ENCODE peak calls at places on chromosomes 12 and 14, in five cellular contexts. One of them, this sample, is unnamed.

GRCh38 chr14:23008836-23009235 is 1.1 kb downstream of the C14orf93 start:
- DNase-seq in uterus: no peak
- DNase-seq in breast epithelium: no peak
- DNase-seq in adrenal gland: no peak
- DNase-seq in neural progenitor cell: no peak
- DNase-seq in this sample: no peak

GRCh38 chr12:8045952-8046944 is 13.7 kb downstream of the FOXJ2 start:
- DNase-seq in uterus: peak
- DNase-seq in breast epithelium: peak
- DNase-seq in adrenal gland: peak
- DNase-seq in neural progenitor cell: peak
- DNase-seq in this sample: peak

GRCh38 chr12:78888583-78888982 is 24.0 kb downstream of the SYT1 start:
- DNase-seq in uterus: no peak
- DNase-seq in breast epithelium: no peak
- DNase-seq in adrenal gland: no peak
- DNase-seq in neural progenitor cell: no peak
- DNase-seq in this sample: no peak

GRCh38 chr14:29282169-29282568 is 515.6 kb downstream of the FOXG1 start:
- DNase-seq in uterus: no peak
- DNase-seq in breast epithelium: no peak
- DNase-seq in adrenal gland: no peak
- DNase-seq in neural progenitor cell: no peak
- DNase-seq in this sample: peak

GRCh38 chr12:131015581-131016337 is 62.1 kb downstream of the ADGRD1 start:
- DNase-seq in uterus: no peak
- DNase-seq in breast epithelium: no peak
- DNase-seq in adrenal gland: no peak
- DNase-seq in neural progenitor cell: no peak
- DNase-seq in this sample: no peak

GRCh38 chr12:96434107-96434506 is 33.9 kb upstream of the CDK17 start:
- DNase-seq in uterus: no peak
- DNase-seq in breast epithelium: no peak
- DNase-seq in adrenal gland: no peak
- DNase-seq in neural progenitor cell: no peak
- DNase-seq in this sample: peak

GRCh38 chr12:71011261-71011660 is 90.7 kb upstream of the PTPRR start:
- DNase-seq in uterus: no peak
- DNase-seq in breast epithelium: no peak
- DNase-seq in adrenal gland: no peak
- DNase-seq in neural progenitor cell: no peak
- DNase-seq in this sample: peak

GRCh38 chr12:5927732-5928516 is 17.1 kb downstream of the ANO2 start:
- DNase-seq in uterus: no peak
- DNase-seq in breast epithelium: no peak
- DNase-seq in adrenal gland: no peak
- DNase-seq in neural progenitor cell: no peak
- DNase-seq in this sample: no peak

GRCh38 chr12:77845831-77846230 is 15.1 kb downstream of the NAV3 start:
- DNase-seq in uterus: no peak
- DNase-seq in breast epithelium: no peak
- DNase-seq in adrenal gland: no peak
- DNase-seq in neural progenitor cell: no peak
- DNase-seq in this sample: peak

GRCh38 chr12:92208613-92209121 is 63.0 kb upstream of the BTG1 start:
- DNase-seq in uterus: no peak
- DNase-seq in breast epithelium: no peak
- DNase-seq in adrenal gland: no peak
- DNase-seq in neural progenitor cell: peak
- DNase-seq in this sample: peak

GRCh38 chr12:113403435-113404415 is at the start of gene SDS:
- DNase-seq in uterus: no peak
- DNase-seq in breast epithelium: no peak
- DNase-seq in adrenal gland: peak
- DNase-seq in neural progenitor cell: no peak
- DNase-seq in this sample: peak

GRCh38 chr12:52280796-52281560 is 6.5 kb downstream of the KRT86 start:
- DNase-seq in uterus: peak
- DNase-seq in breast epithelium: peak
- DNase-seq in adrenal gland: peak
- DNase-seq in neural progenitor cell: no peak
- DNase-seq in this sample: peak

GRCh38 chr12:49200882-49201594 is 12.2 kb upstream of the TUBA1A start:
- DNase-seq in uterus: peak
- DNase-seq in breast epithelium: no peak
- DNase-seq in adrenal gland: no peak
- DNase-seq in neural progenitor cell: no peak
- DNase-seq in this sample: peak

GRCh38 chr14:104767634-104767918 is 14.6 kb downstream of the SIVA1 start:
- DNase-seq in uterus: no peak
- DNase-seq in breast epithelium: no peak
- DNase-seq in adrenal gland: no peak
- DNase-seq in neural progenitor cell: no peak
- DNase-seq in this sample: no peak

GRCh38 chr12:96401061-96401871 is 1.0 kb upstream of the CDK17 start:
- DNase-seq in uterus: no peak
- DNase-seq in breast epithelium: no peak
- DNase-seq in adrenal gland: peak
- DNase-seq in neural progenitor cell: peak
- DNase-seq in this sample: peak

GRCh38 chr12:93657076-93657475 is 20.1 kb upstream of the CRADD start:
- DNase-seq in uterus: no peak
- DNase-seq in breast epithelium: no peak
- DNase-seq in adrenal gland: no peak
- DNase-seq in neural progenitor cell: no peak
- DNase-seq in this sample: peak

GRCh38 chr12:109112720-109113465 is 3.5 kb upstream of the ACACB start:
- DNase-seq in uterus: no peak
- DNase-seq in breast epithelium: no peak
- DNase-seq in adrenal gland: no peak
- DNase-seq in neural progenitor cell: no peak
- DNase-seq in this sample: no peak

GRCh38 chr12:91482231-91482630 is 299.6 kb upstream of the DCN start:
- DNase-seq in uterus: no peak
- DNase-seq in breast epithelium: no peak
- DNase-seq in adrenal gland: no peak
- DNase-seq in neural progenitor cell: no peak
- DNase-seq in this sample: no peak

GRCh38 chr14:51357250-51357649 is 117.2 kb downstream of the TMX1 start:
- DNase-seq in uterus: no peak
- DNase-seq in breast epithelium: no peak
- DNase-seq in adrenal gland: no peak
- DNase-seq in neural progenitor cell: no peak
- DNase-seq in this sample: peak

GRCh38 chr12:124919646-124920352 is 5.3 kb upstream of the UBC start:
- DNase-seq in uterus: no peak
- DNase-seq in breast epithelium: no peak
- DNase-seq in adrenal gland: peak
- DNase-seq in neural progenitor cell: peak
- DNase-seq in this sample: peak

GRCh38 chr14:103535891-103536565 is 7.0 kb downstream of the TRMT61A start:
- DNase-seq in uterus: no peak
- DNase-seq in breast epithelium: no peak
- DNase-seq in adrenal gland: no peak
- DNase-seq in neural progenitor cell: no peak
- DNase-seq in this sample: no peak

GRCh38 chr12:23742574-23742973 is 206.9 kb downstream of the SOX5 start:
- DNase-seq in uterus: no peak
- DNase-seq in breast epithelium: no peak
- DNase-seq in adrenal gland: no peak
- DNase-seq in neural progenitor cell: no peak
- DNase-seq in this sample: no peak

GRCh38 chr14:91796622-91797347 is 64.9 kb upstream of the CATSPERB start:
- DNase-seq in uterus: no peak
- DNase-seq in breast epithelium: no peak
- DNase-seq in adrenal gland: no peak
- DNase-seq in neural progenitor cell: no peak
- DNase-seq in this sample: peak

GRCh38 chr14:51554339-51554920 is 97.3 kb upstream of the FRMD6 start:
- DNase-seq in uterus: no peak
- DNase-seq in breast epithelium: no peak
- DNase-seq in adrenal gland: no peak
- DNase-seq in neural progenitor cell: no peak
- DNase-seq in this sample: peak

GRCh38 chr14:20630340-20631022 is 11.0 kb downstream of the OR6S1 start:
- DNase-seq in uterus: peak
- DNase-seq in breast epithelium: no peak
- DNase-seq in adrenal gland: no peak
- DNase-seq in neural progenitor cell: peak
- DNase-seq in this sample: peak

GRCh38 chr12:97267803-97268202 is 194.8 kb upstream of the RMST start:
- DNase-seq in uterus: no peak
- DNase-seq in breast epithelium: no peak
- DNase-seq in adrenal gland: no peak
- DNase-seq in neural progenitor cell: no peak
- DNase-seq in this sample: no peak

GRCh38 chr14:74922752-74923401 is at the start of gene RPS6KL1:
- DNase-seq in uterus: peak
- DNase-seq in breast epithelium: peak
- DNase-seq in adrenal gland: peak
- DNase-seq in neural progenitor cell: peak
- DNase-seq in this sample: peak

GRCh38 chr12:67352682-67353081 is 83.5 kb downstream of the CAND1 start:
- DNase-seq in uterus: no peak
- DNase-seq in breast epithelium: no peak
- DNase-seq in adrenal gland: no peak
- DNase-seq in neural progenitor cell: no peak
- DNase-seq in this sample: no peak

GRCh38 chr12:119666226-119666808 is 1.6 kb upstream of the PRKAB1 start:
- DNase-seq in uterus: no peak
- DNase-seq in breast epithelium: no peak
- DNase-seq in adrenal gland: no peak
- DNase-seq in neural progenitor cell: no peak
- DNase-seq in this sample: no peak

GRCh38 chr12:857611-858010 is 91.9 kb downstream of the RAD52 start:
- DNase-seq in uterus: peak
- DNase-seq in breast epithelium: no peak
- DNase-seq in adrenal gland: no peak
- DNase-seq in neural progenitor cell: no peak
- DNase-seq in this sample: peak

GRCh38 chr14:101035466-101036225 is 132.1 kb upstream of the RTL1 start:
- DNase-seq in uterus: peak
- DNase-seq in breast epithelium: no peak
- DNase-seq in adrenal gland: peak
- DNase-seq in neural progenitor cell: no peak
- DNase-seq in this sample: no peak

GRCh38 chr12:50110127-50110761 is 1.8 kb upstream of the COX14 start:
- DNase-seq in uterus: no peak
- DNase-seq in breast epithelium: peak
- DNase-seq in adrenal gland: peak
- DNase-seq in neural progenitor cell: no peak
- DNase-seq in this sample: no peak

GRCh38 chr14:95290769-95291440 is 28.8 kb downstream of the CLMN start:
- DNase-seq in uterus: peak
- DNase-seq in breast epithelium: peak
- DNase-seq in adrenal gland: no peak
- DNase-seq in neural progenitor cell: no peak
- DNase-seq in this sample: no peak

GRCh38 chr14:102930138-102930752 is 7.8 kb downstream of the AMN start:
- DNase-seq in uterus: no peak
- DNase-seq in breast epithelium: no peak
- DNase-seq in adrenal gland: no peak
- DNase-seq in neural progenitor cell: peak
- DNase-seq in this sample: no peak

DNA sequence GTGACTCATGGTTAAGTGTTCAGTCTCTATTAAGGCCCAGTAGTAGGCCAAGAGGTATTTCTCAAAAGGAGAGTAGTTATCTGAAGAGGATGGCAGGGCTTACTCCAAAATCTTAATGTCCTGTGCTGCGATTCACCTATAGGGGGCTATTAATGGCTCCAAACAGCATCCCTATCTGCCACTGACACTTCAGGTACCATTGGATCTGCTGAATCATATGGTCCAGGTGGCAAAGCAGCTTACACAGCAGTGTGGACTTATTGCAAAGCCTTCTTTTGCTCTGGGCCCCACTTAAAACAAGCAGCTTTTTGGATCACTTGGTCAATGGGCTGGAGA is 60.8 kb upstream of the ATP2B1 start:
- DNase-seq in uterus: no peak
- DNase-seq in breast epithelium: no peak
- DNase-seq in adrenal gland: no peak
- DNase-seq in neural progenitor cell: no peak
- DNase-seq in this sample: no peak
- TF ChIP-seq CTCF in uterus: no peak
- TF ChIP-seq CTCF in breast epithelium: no peak
- TF ChIP-seq CTCF in adrenal gland: no peak
- TF ChIP-seq CTCF in neural progenitor cell: no peak
- TF ChIP-seq CTCF in this sample: peak

DNA sequence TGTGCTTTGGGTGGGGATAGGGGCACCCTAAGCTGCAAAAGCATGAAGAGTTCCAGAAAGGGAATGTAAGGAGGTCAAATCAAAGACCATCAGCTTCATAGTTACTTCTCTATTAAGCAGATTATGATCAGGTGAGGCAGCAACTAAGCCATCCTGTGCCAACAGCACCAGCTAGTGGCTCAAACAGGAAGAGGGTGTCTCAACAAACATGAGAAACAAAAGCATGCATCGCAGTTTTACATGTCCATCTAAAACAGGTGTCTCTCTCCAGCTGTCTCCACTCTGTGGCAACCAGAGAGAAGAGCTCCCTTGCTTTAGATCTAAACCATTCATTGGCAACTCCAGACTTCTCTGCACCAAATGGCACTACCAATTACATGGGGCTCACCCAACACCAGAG is 52.9 kb downstream of the ACTN1 start:
- DNase-seq in uterus: no peak
- DNase-seq in breast epithelium: no peak
- DNase-seq in adrenal gland: no peak
- DNase-seq in neural progenitor cell: no peak
- DNase-seq in this sample: no peak
- H3K4me3 ChIP-seq in uterus: no peak
- H3K4me3 ChIP-seq in breast epithelium: no peak
- H3K4me3 ChIP-seq in adrenal gland: no peak
- H3K4me3 ChIP-seq in neural progenitor cell: no peak
- H3K4me3 ChIP-seq in this sample: no peak

GRCh38 chr12:24991209-24992049 is 42.5 kb upstream of the BCAT1 start:
- DNase-seq in uterus: no peak
- DNase-seq in breast epithelium: no peak
- DNase-seq in adrenal gland: no peak
- DNase-seq in neural progenitor cell: peak
- DNase-seq in this sample: peak
- TF ChIP-seq CTCF in uterus: peak
- TF ChIP-seq CTCF in breast epithelium: no peak
- TF ChIP-seq CTCF in adrenal gland: peak
- TF ChIP-seq CTCF in neural progenitor cell: peak
- TF ChIP-seq CTCF in this sample: peak

GRCh38 chr12:14214495-14214894 is 151.0 kb upstream of the ATF7IP start:
- DNase-seq in uterus: no peak
- DNase-seq in breast epithelium: no peak
- DNase-seq in adrenal gland: peak
- DNase-seq in neural progenitor cell: no peak
- DNase-seq in this sample: no peak
- H3K4me3 ChIP-seq in uterus: no peak
- H3K4me3 ChIP-seq in breast epithelium: no peak
- H3K4me3 ChIP-seq in adrenal gland: no peak
- H3K4me3 ChIP-seq in neural progenitor cell: no peak
- H3K4me3 ChIP-seq in this sample: no peak